ENCODE peak calls at places on chromosomes 4 and X, in nine cellular contexts. N, S, F, Z, W, M, E, P and R are unnamed samples.

GRCh38 chr4:155405059-155405458 is 28.3 kb upstream of the MAP9 start:
- DNase-seq in N (no peak), S (no peak), F (no peak), Z (no peak), W (no peak), M (no peak), E (no peak), P (no peak), R (no peak)

GRCh38 chrX:148700021-148700420 is 199.6 kb downstream of the AFF2 start:
- DNase-seq in N (no peak), S (no peak), F (no peak), Z (no peak), W (no peak), M (no peak), E (no peak), P (no peak), R (no peak)

GRCh38 chr4:25489221-25489797 is 112.2 kb downstream of the ANAPC4 start:
- DNase-seq in N (no peak), S (no peak), F (no peak), Z (no peak), W (no peak), M (no peak), E (no peak), P (no peak), R (no peak)

GRCh38 chr4:83961575-83961974 is 425.7 kb downstream of the GPAT3 start:
- DNase-seq in N (no peak), S (peak; percentile 52), F (peak; percentile 2), Z (no peak), W (no peak), M (no peak), E (no peak), P (no peak), R (no peak)

GRCh38 chrX:103540145-103540544 is 20.9 kb upstream of the RAB40A start:
- DNase-seq in N (no peak), S (peak; percentile 64), F (no peak), Z (no peak), W (no peak), M (no peak), E (peak; percentile 43), P (no peak), R (no peak)

GRCh38 chr4:167943872-167944505 is 148.3 kb upstream of the ANXA10 start:
- DNase-seq in N (no peak), S (no peak), F (no peak), Z (no peak), W (no peak), M (no peak), E (peak; percentile 10), P (no peak), R (no peak)

GRCh38 chr4:41050116-41050515 is 164.2 kb downstream of the APBB2 start:
- DNase-seq in N (no peak), S (no peak), F (no peak), Z (no peak), W (no peak), M (no peak), E (no peak), P (no peak), R (no peak)

GRCh38 chrX:47941423-47941822 is 62.4 kb downstream of the ZNF182 start:
- DNase-seq in N (no peak), S (peak; percentile 21), F (no peak), Z (no peak), W (no peak), M (no peak), E (peak; percentile 49), P (no peak), R (no peak)

GRCh38 chr4:109764785-109765419 is 35.0 kb upstream of the PLA2G12A start:
- DNase-seq in N (no peak), S (no peak), F (no peak), Z (no peak), W (no peak), M (no peak), E (no peak), P (no peak), R (no peak)

GRCh38 chr4:97016186-97016945 is 1126.9 kb downstream of the STPG2 start:
- DNase-seq in N (no peak), S (no peak), F (no peak), Z (no peak), W (no peak), M (no peak), E (no peak), P (no peak), R (no peak)

GRCh38 chr4:117560329-117560728 is 474.0 kb upstream of the NDST3 start:
- DNase-seq in N (no peak), S (peak; percentile 42), F (no peak), Z (no peak), W (no peak), M (no peak), E (peak; percentile 19), P (no peak), R (no peak)

GRCh38 chr4:1578968-1579833 is 104.9 kb downstream of the FAM53A start:
- DNase-seq in N (peak; percentile 68), S (peak; percentile 84), F (peak; percentile 39), Z (peak; percentile 69), W (no peak), M (no peak), E (peak; percentile 52), P (peak; percentile 66), R (peak; percentile 82)